ENCODE peak calls at places on chromosomes 16 and 17, in four cellular contexts. T, D, I and J are unnamed samples.
A peak's percentile ranks its signal among the peaks of the same experiment; 100 is the strongest.

GRCh38 chr16:81610144-81610842 is 165.7 kb downstream of the CMIP start:
- DNase-seq in T (no peak), D (no peak), I (no peak), J (no peak)

GRCh38 chr17:50893183-50893993 is 27.2 kb upstream of the TOB1 start:
- DNase-seq in T (no peak), D (no peak), I (no peak), J (no peak)

GRCh38 chr16:66888647-66889615 is 8.6 kb downstream of the PDP2 start:
- DNase-seq in T (no peak), D (no peak), I (no peak), J (no peak)

GRCh38 chr16:14520753-14521152 is 109.3 kb downstream of the PARN start:
- DNase-seq in T (no peak), D (no peak), I (no peak), J (no peak)

GRCh38 chr16:89615596-89616090 is 2.2 kb downstream of the DPEP1 start:
- DNase-seq in T (no peak), D (peak; percentile 46), I (no peak), J (no peak)

GRCh38 chr17:15456486-15456885 is 10.9 kb downstream of the CDRT4 start:
- DNase-seq in T (no peak), D (no peak), I (no peak), J (no peak)

GRCh38 chr16:55942821-55943220 is 67.6 kb upstream of the CES5A start:
- DNase-seq in T (no peak), D (no peak), I (no peak), J (no peak)

GRCh38 chr17:4357671-4358070 is 8.8 kb downstream of the UBE2G1 start:
- DNase-seq in T (no peak), D (no peak), I (no peak), J (no peak)

GRCh38 chr17:64060331-64060730 is 39.9 kb upstream of the ICAM2 start:
- DNase-seq in T (no peak), D (no peak), I (no peak), J (peak; percentile 27)

GRCh38 chr17:72614871-72615626 is 477.4 kb downstream of the SLC39A11 start:
- DNase-seq in T (no peak), D (no peak), I (no peak), J (no peak)

GRCh38 chr17:34719569-34719968 is 140.2 kb downstream of the TMEM132E start:
- DNase-seq in T (no peak), D (no peak), I (no peak), J (no peak)

GRCh38 chr17:79382313-79382712 is 228.5 kb downstream of the RBFOX3 start:
- DNase-seq in T (no peak), D (no peak), I (no peak), J (no peak)

GRCh38 chr17:42072323-42073187 is 22.2 kb upstream of the C17orf113 start:
- DNase-seq in T (no peak), D (no peak), I (no peak), J (no peak)

GRCh38 chr16:55555436-55555835 is 11.0 kb upstream of the CAPNS2 start:
- DNase-seq in T (no peak), D (no peak), I (no peak), J (no peak)

GRCh38 chr17:81388612-81389367 is 6.5 kb upstream of the BAHCC1 start:
- DNase-seq in T (no peak), D (no peak), I (no peak), J (no peak)

GRCh38 chr17:55577011-55577586 is 65.8 kb upstream of the SMIM36 start:
- DNase-seq in T (no peak), D (no peak), I (no peak), J (no peak)

GRCh38 chr17:37844158-37844976 is 79.8 kb upstream of the TBC1D3K start:
- DNase-seq in T (no peak), D (peak; percentile 43), I (peak; percentile 15), J (peak; percentile 49)

GRCh38 chr16:88566158-88566557 is 4.0 kb upstream of the ZC3H18 start:
- DNase-seq in T (no peak), D (no peak), I (peak; percentile 32), J (no peak)

GRCh38 chr16:56505174-56505573 is 14.7 kb downstream of the BBS2 start:
- DNase-seq in T (no peak), D (no peak), I (no peak), J (no peak)

GRCh38 chr17:81409190-81409935 is 14.1 kb downstream of the BAHCC1 start:
- DNase-seq in T (no peak), D (no peak), I (no peak), J (no peak)

GRCh38 chr17:57308543-57309186 is 52.3 kb downstream of the MSI2 start:
- DNase-seq in T (no peak), D (no peak), I (no peak), J (no peak)

GRCh38 chr16:70395345-70395901 is 43.5 kb downstream of the ST3GAL2 start:
- DNase-seq in T (peak; percentile 21), D (peak; percentile 69), I (no peak), J (peak; percentile 58)

GRCh38 chr17:61737820-61738219 is 125.5 kb downstream of the BRIP1 start:
- DNase-seq in T (no peak), D (no peak), I (no peak), J (no peak)